ENCODE peak calls at places on chromosome 21, in seven cellular contexts. L, F, V, P, D, U and G are unnamed samples.

GRCh38 chr21:27382404-27382803 is 415.5 kb upstream of the ADAMTS5 start:
- DNase-seq in V (no peak), U (no peak), P (no peak), L (no peak), D (no peak), F (no peak), G (no peak)

GRCh38 chr21:28375708-28376385 is 616.8 kb downstream of the LTN1 start:
- DNase-seq in V (no peak), L (peak; percentile 57), P (no peak), F (peak; percentile 1), U (no peak), D (peak; percentile 65), G (no peak)

GRCh38 chr21:34844033-34844923 is 175.5 kb downstream of the CLIC6 start:
- DNase-seq in U (no peak), F (no peak), L (no peak), P (peak; percentile 95), V (peak; percentile 64), D (peak; percentile 33), G (no peak)

GRCh38 chr21:35737899-35738341 is 322.4 kb downstream of the SETD4 start:
- DNase-seq in V (peak; percentile 13), L (peak; percentile 63), D (peak; percentile 80), P (no peak), F (peak; percentile 12), U (no peak), G (no peak)

GRCh38 chr21:42489006-42489563 is 6.9 kb downstream of the RSPH1 start:
- DNase-seq in D (no peak), F (no peak), U (no peak), L (no peak), P (no peak), V (no peak), G (no peak)

GRCh38 chr21:34692458-34693020 is 23.7 kb downstream of the CLIC6 start:
- DNase-seq in D (no peak), P (no peak), F (no peak), L (no peak), U (no peak), V (no peak), G (no peak)

GRCh38 chr21:29436143-29436542 is 137.4 kb downstream of the BACH1 start:
- DNase-seq in L (peak; percentile 4), F (no peak), P (no peak), V (peak; percentile 7), D (peak; percentile 67), U (no peak), G (peak; percentile 70)

GRCh38 chr21:33892853-33893252 is 22.8 kb downstream of the ATP5PO start:
- DNase-seq in D (no peak), L (no peak), P (peak; percentile 52), F (no peak), V (no peak), U (no peak), G (no peak)

GRCh38 chr21:28773036-28773435 is 219.6 kb downstream of the LTN1 start:
- DNase-seq in V (no peak), F (no peak), P (no peak), D (peak; percentile 19), U (no peak), L (no peak), G (no peak)

GRCh38 chr21:36846624-36847023 is 119.8 kb downstream of the HLCS start:
- DNase-seq in P (no peak), D (no peak), U (no peak), L (no peak), V (no peak), F (no peak), G (no peak)

GRCh38 chr21:22575165-22575584 is 1577.0 kb downstream of the NCAM2 start:
- DNase-seq in F (no peak), V (no peak), U (no peak), P (no peak), D (no peak), L (no peak), G (no peak)

GRCh38 chr21:37425684-37426083 is 59.1 kb downstream of the DYRK1A start:
- DNase-seq in P (no peak), D (no peak), F (no peak), L (no peak), V (no peak), U (no peak), G (no peak)

GRCh38 chr21:35460441-35460840 is 411.3 kb upstream of the RUNX1 start:
- DNase-seq in P (no peak), L (no peak), V (no peak), D (no peak), U (no peak), F (no peak), G (no peak)

GRCh38 chr21:33403128-33403785 is at the start of gene IFNGR2:
- DNase-seq in V (peak; percentile 36), D (no peak), F (no peak), P (no peak), L (no peak), U (no peak), G (peak; percentile 42)

GRCh38 chr21:33022828-33023573 is 2.7 kb upstream of the OLIG2 start:
- DNase-seq in P (peak; percentile 82), F (no peak), U (no peak), L (no peak), V (no peak), D (no peak), G (no peak)

GRCh38 chr21:26461500-26461899 is 111.6 kb downstream of the CYYR1 start:
- DNase-seq in L (no peak), F (no peak), P (no peak), V (no peak), D (no peak), U (no peak), G (no peak)

GRCh38 chr21:38691626-38692025 is 114.1 kb upstream of the ETS2 start:
- DNase-seq in V (no peak), U (no peak), D (peak; percentile 79), P (no peak), L (no peak), F (no peak), G (no peak)

GRCh38 chr21:25934771-25935224 is 200.0 kb downstream of the GABPA start:
- DNase-seq in U (no peak), L (peak; percentile 98), D (peak; percentile 99), V (peak; percentile 58), F (peak; percentile 66), P (peak; percentile 91), G (no peak)

GRCh38 chr21:44955141-44955802 is 15.4 kb downstream of the SLX9 start:
- DNase-seq in F (no peak), U (no peak), L (peak; percentile 22), D (no peak), P (no peak), V (no peak), G (no peak)

GRCh38 chr21:20741445-20741844 is 256.8 kb upstream of the NCAM2 start:
- DNase-seq in F (no peak), P (no peak), U (no peak), D (no peak), V (no peak), L (no peak), G (no peak)

GRCh38 chr21:20737227-20737626 is 261.0 kb upstream of the NCAM2 start:
- DNase-seq in L (no peak), U (no peak), P (no peak), V (no peak), F (no peak), D (no peak), G (no peak)

DNA sequence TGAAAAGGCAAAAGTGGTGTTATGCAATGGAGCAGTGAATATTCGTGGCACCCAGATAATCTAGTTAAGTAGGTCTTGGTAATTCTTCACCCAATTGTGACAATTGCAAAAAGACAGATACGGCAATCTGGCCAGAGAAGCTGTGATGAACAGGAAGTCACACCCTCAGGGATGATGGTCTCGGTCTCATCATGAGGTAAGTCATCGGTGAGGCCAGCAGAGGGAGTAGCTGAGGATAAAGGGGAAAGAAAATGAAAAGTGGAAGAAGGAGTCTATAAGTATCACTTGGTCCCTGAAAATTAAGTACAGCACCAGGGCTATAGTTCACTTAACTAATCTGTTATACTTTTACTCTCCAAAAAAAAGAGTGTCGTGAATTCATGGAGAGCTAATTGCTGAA is 258.8 kb upstream of the NCAM2 start:
- DNase-seq in D (no peak), U (no peak), P (no peak), L (no peak), V (no peak), F (no peak), G (no peak)
- TF ChIP-seq CTCF in D (no peak), U (no peak), P (no peak), L (no peak), V (no peak), F (no peak), G (no peak)

GRCh38 chr21:41369915-41370839 is 8.3 kb downstream of the MX2 start:
- DNase-seq in L (no peak), U (no peak), F (no peak), P (peak; percentile 70), V (no peak), D (no peak), G (peak; percentile 53)
- TF ChIP-seq CTCF in L (no peak), U (no peak), F (no peak), P (no peak), V (no peak), D (no peak), G (no peak)

DNA sequence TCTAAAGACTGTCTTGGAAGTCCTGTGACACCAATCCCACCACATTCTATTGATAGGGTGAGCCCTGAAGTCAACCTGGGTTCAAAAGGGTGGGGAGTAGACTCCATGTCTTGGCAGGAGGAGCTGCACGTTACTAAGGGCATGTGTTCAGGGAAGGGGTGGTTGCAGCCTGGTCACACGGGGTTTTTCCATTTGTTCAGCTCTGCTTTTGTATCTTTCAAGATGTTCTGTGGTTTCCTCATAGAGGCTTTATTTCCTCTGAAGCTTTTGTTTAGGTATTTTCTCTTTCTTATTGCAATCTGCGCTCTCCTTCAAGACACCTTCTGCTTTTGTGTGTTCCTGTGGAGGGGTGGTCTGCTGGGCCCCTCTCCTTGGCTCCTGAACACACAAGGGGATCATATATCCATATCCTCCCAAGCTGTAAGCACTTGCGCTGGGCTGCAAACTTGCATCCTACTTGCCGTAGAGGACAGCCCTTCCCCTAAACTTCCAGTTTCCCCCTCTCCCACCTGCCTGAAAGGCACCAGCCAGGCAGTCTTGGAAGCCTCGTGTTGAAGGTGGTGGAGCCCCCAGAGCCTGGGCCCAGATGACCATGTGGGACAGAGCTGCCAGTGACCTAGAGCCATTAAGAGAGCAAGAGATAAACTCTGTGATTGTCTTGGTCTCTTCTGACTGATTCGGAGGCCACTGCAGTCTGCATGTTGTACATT is 62.5 kb upstream of the TRAPPC10 start:
- DNase-seq in V (no peak), F (no peak), P (no peak), D (no peak), U (no peak), L (no peak), G (no peak)
- TF ChIP-seq CTCF in V (no peak), F (no peak), P (no peak), D (no peak), U (no peak), L (no peak), G (no peak)

GRCh38 chr21:31660134-31660565 is 657 bp downstream of the SOD1 start:
- DNase-seq in U (no peak), D (no peak), V (no peak), P (peak; percentile 89), F (no peak), L (no peak), G (peak; percentile 39)

GRCh38 chr21:31658053-31658452 is 1.4 kb upstream of the SOD1 start:
- DNase-seq in V (peak; percentile 63), D (no peak), F (no peak), L (no peak), P (no peak), U (no peak), G (no peak)

GRCh38 chr21:31663584-31664249 is 4.2 kb downstream of the SOD1 start:
- DNase-seq in V (no peak), F (no peak), L (no peak), U (no peak), D (no peak), P (no peak), G (no peak)

GRCh38 chr21:31656199-31657095 is 3.0 kb upstream of the SOD1 start:
- DNase-seq in V (no peak), F (no peak), D (peak; percentile 44), U (no peak), P (no peak), L (peak; percentile 42), G (no peak)

GRCh38 chr21:31659286-31660133 is at the start of gene SOD1:
- DNase-seq in P (peak; percentile 99), U (peak; percentile 81), D (peak; percentile 91), L (peak; percentile 80), V (peak; percentile 97), F (peak; percentile 32), G (peak; percentile 98)
- TF ChIP-seq CTCF in P (no peak), U (no peak), D (no peak), L (no peak), V (peak; percentile 23), F (no peak), G (no peak)